ENCODE peak calls at places on chromosomes 7 and 10, in five cellular contexts. X is astrocyte of the spinal cord, Y is mucosa of descending colon, O is cardiac muscle cell, S is suprapubic skin. D is an unnamed sample.

GRCh38 chr10:130213286-130214080 is 77.3 kb downstream of the GLRX3 start:
- DNase-seq in S (no peak), Y (no peak), X (no peak), O (no peak), D (no peak)

GRCh38 chr7:111763221-111763791 is 201.0 kb upstream of the IMMP2L start:
- DNase-seq in Y (no peak), X (peak; percentile 75), S (no peak), O (peak; percentile 65), D (no peak)

GRCh38 chr7:70512719-70513118 is 619.2 kb upstream of the GALNT17 start:
- DNase-seq in X (no peak), Y (no peak), S (no peak), O (peak; percentile 43), D (no peak)

GRCh38 chr10:44628921-44629320 is 244.0 kb upstream of the CXCL12 start:
- DNase-seq in Y (no peak), S (no peak), O (no peak), X (peak; percentile 78), D (no peak)

GRCh38 chr10:117920956-117921355 is 125.8 kb downstream of the RAB11FIP2 start:
- DNase-seq in S (no peak), O (no peak), Y (no peak), X (no peak), D (no peak)

GRCh38 chr7:106683941-106684340 is 23.0 kb upstream of the CCDC71L start:
- DNase-seq in S (no peak), X (no peak), O (no peak), Y (no peak), D (no peak)

GRCh38 chr7:127304087-127304486 is 51.3 kb upstream of the GRM8 start:
- DNase-seq in O (no peak), S (no peak), X (no peak), Y (no peak), D (no peak)

GRCh38 chr7:150471886-150472285 is 21.5 kb downstream of the GIMAP8 start:
- DNase-seq in X (no peak), O (no peak), Y (no peak), S (no peak), D (no peak)

GRCh38 chr7:151773795-151774194 is 103.1 kb downstream of the PRKAG2 start:
- DNase-seq in S (no peak), O (no peak), X (no peak), Y (no peak), D (no peak)

GRCh38 chr7:22361320-22361719 is 4.4 kb upstream of the RAPGEF5 start:
- DNase-seq in Y (no peak), X (no peak), O (no peak), S (no peak), D (no peak)

GRCh38 chr10:13268841-13269240 is 31.0 kb downstream of the PHYH start:
- DNase-seq in Y (no peak), O (no peak), X (no peak), S (no peak), D (no peak)

GRCh38 chr10:71613303-71613777 is 106.2 kb downstream of the C10orf105 start:
- DNase-seq in O (no peak), S (no peak), X (no peak), Y (peak; percentile 66), D (no peak)

GRCh38 chr7:105887569-105888199 is 11.3 kb upstream of the ATXN7L1 start:
- DNase-seq in X (no peak), O (peak; percentile 72), S (no peak), Y (peak; percentile 39), D (no peak)

GRCh38 chr7:2709553-2710165 is 21.7 kb downstream of the AMZ1 start:
- DNase-seq in Y (peak; percentile 88), X (peak; percentile 38), O (peak; percentile 75), S (no peak), D (no peak)

GRCh38 chr7:7792089-7792488 is 73.7 kb upstream of the RPA3 start:
- DNase-seq in X (peak; percentile 29), O (no peak), S (no peak), Y (no peak), D (no peak)

GRCh38 chr10:30671011-30671616 is 41.6 kb upstream of the LYZL2 start:
- DNase-seq in Y (no peak), O (peak; percentile 72), S (no peak), X (peak; percentile 80), D (no peak)

GRCh38 chr7:30019387-30019786 is 7.1 kb downstream of the FKBP14 start:
- DNase-seq in X (no peak), Y (no peak), O (no peak), S (no peak), D (no peak)
- TF ChIP-seq CTCF in X (peak; percentile 7), Y (no peak), O (no peak), S (no peak), D (no peak)

GRCh38 chr10:10270071-10270470 is 747.6 kb upstream of the CELF2 start:
- DNase-seq in Y (no peak), O (no peak), X (no peak), S (no peak), D (no peak)
- H3K4me3 ChIP-seq in Y (no peak overlapping the region), O (no peak overlapping the region), X (no peak overlapping the region), S (no peak overlapping the region), D (peak overlapping the region; percentile 17)

DNA sequence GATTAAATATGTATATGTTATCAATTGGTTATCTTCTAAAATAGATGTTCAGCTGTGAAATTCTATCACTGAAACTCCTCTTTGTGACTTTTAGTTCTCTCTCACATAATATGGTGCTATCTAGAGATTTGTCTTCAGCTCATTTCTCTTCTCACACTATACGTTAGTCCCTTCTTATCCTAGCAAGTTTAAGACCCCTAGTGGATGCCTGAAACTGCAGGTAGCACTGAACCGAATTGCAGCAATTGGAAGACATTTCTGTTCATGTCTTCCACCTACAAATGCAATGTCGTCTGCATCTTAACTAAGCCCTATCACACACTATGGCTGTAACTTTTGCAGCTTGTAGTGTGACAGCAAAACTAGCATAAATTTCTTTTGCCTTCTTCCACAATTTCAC is 442.7 kb upstream of the POM121L12 start:
- DNase-seq in S (no peak), Y (no peak), X (no peak), O (no peak), D (no peak)
- TF ChIP-seq CTCF in S (no peak), Y (no peak), X (no peak), O (no peak), D (no peak)

GRCh38 chr10:102131286-102132170 is 1.3 kb upstream of the PPRC1 start:
- DNase-seq in Y (no peak), X (peak; percentile 49), S (no peak), O (no peak), D (no peak)
- H3K4me3 ChIP-seq in Y (no peak overlapping the region), X (no peak overlapping the region), S (no peak overlapping the region), O (no peak overlapping the region), D (no peak overlapping the region)

DNA sequence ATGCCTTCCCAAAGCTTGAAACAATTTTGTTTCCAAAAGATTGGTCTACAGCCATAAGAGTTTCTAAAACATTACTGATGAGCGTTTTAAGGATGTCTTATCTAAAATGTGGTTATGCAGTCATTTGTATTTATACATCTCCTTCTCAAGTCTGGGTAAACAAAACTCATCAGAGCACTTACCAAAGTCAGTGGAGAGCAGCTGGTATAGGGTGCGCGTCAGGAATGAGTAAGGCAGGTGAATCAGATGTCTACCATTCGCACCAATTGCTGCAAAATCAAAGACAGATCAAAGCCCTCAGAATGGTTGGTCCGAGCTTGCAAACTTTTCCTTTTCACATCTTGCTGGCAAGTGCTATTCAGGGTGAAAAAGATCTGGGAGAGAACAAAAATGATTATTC is 65.6 kb upstream of the FAM171A1 start:
- DNase-seq in Y (no peak), O (no peak), S (no peak), X (peak; percentile 78), D (no peak)
- TF ChIP-seq CTCF in Y (no peak), O (no peak), S (no peak), X (no peak), D (no peak)

GRCh38 chr7:93231264-93231663 is 902 bp upstream of the VPS50 start:
- DNase-seq in S (no peak), X (no peak), Y (no peak), O (no peak), D (no peak)
- H3K4me3 ChIP-seq in S (peak overlapping the region; percentile 67), X (peak overlapping the region; percentile 89), Y (peak overlapping the region; percentile 41), O (peak overlapping the region; percentile 93), D (peak overlapping the region; percentile 87)

GRCh38 chr7:13279854-13280435 is 592.5 kb downstream of the ARL4A start:
- DNase-seq in O (peak; percentile 61), Y (no peak), S (no peak), X (peak; percentile 58), D (no peak)

GRCh38 chr7:13276977-13277376 is 589.5 kb downstream of the ARL4A start:
- DNase-seq in Y (no peak), X (peak; percentile 25), O (no peak), S (no peak), D (no peak)

GRCh38 chr7:13286916-13287315 is 599.5 kb downstream of the ARL4A start:
- DNase-seq in Y (no peak), O (no peak), S (no peak), X (no peak), D (no peak)

GRCh38 chr7:13278020-13278419 is 590.6 kb downstream of the ARL4A start:
- DNase-seq in Y (no peak), X (no peak), O (no peak), S (no peak), D (no peak)

DNA sequence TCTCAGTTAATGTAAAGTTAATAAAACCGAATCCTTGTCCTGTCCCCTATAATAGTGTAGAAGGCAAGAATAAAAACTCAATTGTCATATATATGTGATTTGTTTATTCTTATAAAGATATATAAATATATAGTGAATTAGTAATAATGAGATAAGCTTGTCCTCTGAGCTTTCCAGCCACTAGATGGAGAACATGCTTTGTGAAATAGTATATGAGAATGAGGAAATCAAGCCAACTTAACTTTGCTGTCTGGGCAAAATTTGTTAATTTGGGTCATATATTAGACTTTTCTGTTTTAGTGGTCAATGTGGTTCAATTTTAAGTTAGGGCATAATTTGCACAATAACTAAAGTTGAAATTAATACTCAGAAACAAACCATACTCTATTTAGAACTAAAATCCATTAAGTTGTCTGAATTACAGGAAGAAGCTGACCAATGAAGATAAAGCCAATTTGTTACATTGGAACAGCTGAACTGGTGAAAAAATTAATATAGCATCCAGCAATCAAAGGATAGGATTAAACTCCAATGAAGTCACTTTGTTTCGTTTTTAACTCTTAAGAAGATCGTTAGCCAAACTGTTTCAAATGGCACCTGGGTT is 595.0 kb downstream of the ARL4A start:
- DNase-seq in O (peak; percentile 24), X (peak; percentile 58), Y (no peak), S (no peak), D (no peak)
- TF ChIP-seq CTCF in O (peak; percentile 54), X (peak; percentile 64), Y (no peak), S (no peak), D (no peak)

GRCh38 chr10:107585630-107586029 is 421.1 kb upstream of the SORCS1 start:
- DNase-seq in O (no peak), X (no peak), S (no peak), Y (no peak), D (no peak)
- H3K4me3 ChIP-seq in O (no peak overlapping the region), X (no peak overlapping the region), S (no peak overlapping the region), Y (no peak overlapping the region), D (no peak overlapping the region)

D was measured in coronary artery.